ENCODE peak calls at places on chromosomes 13 and 19, in six cellular contexts. One of them, this sample, is unnamed.

GRCh38 chr19:48554385-48555091 is 2.6 kb downstream of the SULT2B1 start:
- DNase-seq in heart right ventricle: no peak
- DNase-seq in retinal pigment epithelial cell: no peak
- DNase-seq in neural progenitor cell: peak; percentile 70
- DNase-seq in PC-9: peak; percentile 62
- DNase-seq in AG04450: no peak
- DNase-seq in this sample: no peak

GRCh38 chr13:91369432-91369831 is 21.9 kb downstream of the MIR17HG start:
- DNase-seq in heart right ventricle: no peak
- DNase-seq in retinal pigment epithelial cell: peak; percentile 52
- DNase-seq in neural progenitor cell: no peak
- DNase-seq in PC-9: no peak
- DNase-seq in AG04450: no peak
- DNase-seq in this sample: no peak

GRCh38 chr13:99322297-99323103 is 15.3 kb upstream of the GPR183 start:
- DNase-seq in heart right ventricle: no peak
- DNase-seq in retinal pigment epithelial cell: no peak
- DNase-seq in neural progenitor cell: no peak
- DNase-seq in PC-9: no peak
- DNase-seq in AG04450: no peak
- DNase-seq in this sample: peak; percentile 59

GRCh38 chr13:114096811-114097503 is 35.5 kb downstream of the RASA3 start:
- DNase-seq in heart right ventricle: no peak
- DNase-seq in retinal pigment epithelial cell: no peak
- DNase-seq in neural progenitor cell: no peak
- DNase-seq in PC-9: no peak
- DNase-seq in AG04450: no peak
- DNase-seq in this sample: no peak

GRCh38 chr19:30936276-30936675 is 413.0 kb downstream of the TSHZ3 start:
- DNase-seq in heart right ventricle: no peak
- DNase-seq in retinal pigment epithelial cell: no peak
- DNase-seq in neural progenitor cell: no peak
- DNase-seq in PC-9: no peak
- DNase-seq in AG04450: no peak
- DNase-seq in this sample: no peak

GRCh38 chr19:20513179-20513934 is 52.2 kb downstream of the ZNF737 start:
- DNase-seq in heart right ventricle: no peak
- DNase-seq in retinal pigment epithelial cell: no peak
- DNase-seq in neural progenitor cell: no peak
- DNase-seq in PC-9: peak; percentile 2
- DNase-seq in AG04450: no peak
- DNase-seq in this sample: no peak

GRCh38 chr13:91922969-91923592 is 524.7 kb downstream of the GPC5 start:
- DNase-seq in heart right ventricle: no peak
- DNase-seq in retinal pigment epithelial cell: no peak
- DNase-seq in neural progenitor cell: peak; percentile 25
- DNase-seq in PC-9: no peak
- DNase-seq in AG04450: no peak
- DNase-seq in this sample: no peak

GRCh38 chr19:46372901-46373572 is 26.1 kb downstream of the PPP5C start:
- DNase-seq in heart right ventricle: no peak
- DNase-seq in retinal pigment epithelial cell: no peak
- DNase-seq in neural progenitor cell: peak; percentile 59
- DNase-seq in PC-9: peak; percentile 47
- DNase-seq in AG04450: no peak
- DNase-seq in this sample: no peak

GRCh38 chr19:17718467-17718987 is 753 bp upstream of the MAP1S start:
- DNase-seq in heart right ventricle: no peak
- DNase-seq in retinal pigment epithelial cell: no peak
- DNase-seq in neural progenitor cell: peak; percentile 62
- DNase-seq in PC-9: no peak
- DNase-seq in AG04450: no peak
- DNase-seq in this sample: no peak

GRCh38 chr13:113162783-113163685 is 4.6 kb downstream of the PROZ start:
- DNase-seq in heart right ventricle: no peak
- DNase-seq in retinal pigment epithelial cell: no peak
- DNase-seq in neural progenitor cell: no peak
- DNase-seq in PC-9: no peak
- DNase-seq in AG04450: no peak
- DNase-seq in this sample: no peak

GRCh38 chr19:29805026-29805925 is 6.5 kb upstream of the CCNE1 start:
- DNase-seq in heart right ventricle: no peak
- DNase-seq in retinal pigment epithelial cell: no peak
- DNase-seq in neural progenitor cell: no peak
- DNase-seq in PC-9: no peak
- DNase-seq in AG04450: no peak
- DNase-seq in this sample: no peak

GRCh38 chr13:27868639-27869435 is 51.0 kb upstream of the PDX1 start:
- DNase-seq in heart right ventricle: no peak
- DNase-seq in retinal pigment epithelial cell: no peak
- DNase-seq in neural progenitor cell: peak; percentile 34
- DNase-seq in PC-9: no peak
- DNase-seq in AG04450: no peak
- DNase-seq in this sample: no peak

GRCh38 chr19:40143612-40144011 is 47.6 kb upstream of the MAP3K10 start:
- DNase-seq in heart right ventricle: peak; percentile 30
- DNase-seq in retinal pigment epithelial cell: no peak
- DNase-seq in neural progenitor cell: no peak
- DNase-seq in PC-9: no peak
- DNase-seq in AG04450: no peak
- DNase-seq in this sample: no peak

GRCh38 chr19:18317998-18318800 is 4.7 kb downstream of the LSM4 start:
- DNase-seq in heart right ventricle: no peak
- DNase-seq in retinal pigment epithelial cell: no peak
- DNase-seq in neural progenitor cell: no peak
- DNase-seq in PC-9: no peak
- DNase-seq in AG04450: no peak
- DNase-seq in this sample: no peak

GRCh38 chr13:41562083-41562482 is 104.7 kb downstream of the RGCC start:
- DNase-seq in heart right ventricle: peak; percentile 60
- DNase-seq in retinal pigment epithelial cell: no peak
- DNase-seq in neural progenitor cell: no peak
- DNase-seq in PC-9: peak; percentile 18
- DNase-seq in AG04450: peak; percentile 81
- DNase-seq in this sample: no peak

GRCh38 chr13:49975826-49976225 is 21.0 kb upstream of the TRIM13 start:
- DNase-seq in heart right ventricle: no peak
- DNase-seq in retinal pigment epithelial cell: no peak
- DNase-seq in neural progenitor cell: no peak
- DNase-seq in PC-9: no peak
- DNase-seq in AG04450: no peak
- DNase-seq in this sample: no peak

GRCh38 chr19:5062799-5063198 is 93.9 kb downstream of the KDM4B start:
- DNase-seq in heart right ventricle: no peak
- DNase-seq in retinal pigment epithelial cell: no peak
- DNase-seq in neural progenitor cell: no peak
- DNase-seq in PC-9: no peak
- DNase-seq in AG04450: no peak
- DNase-seq in this sample: no peak

GRCh38 chr19:31144069-31144468 is 205.2 kb downstream of the TSHZ3 start:
- DNase-seq in heart right ventricle: no peak
- DNase-seq in retinal pigment epithelial cell: no peak
- DNase-seq in neural progenitor cell: no peak
- DNase-seq in PC-9: no peak
- DNase-seq in AG04450: no peak
- DNase-seq in this sample: no peak

GRCh38 chr13:45339867-45340266 is 1.1 kb downstream of the TPT1 start:
- DNase-seq in heart right ventricle: no peak
- DNase-seq in retinal pigment epithelial cell: no peak
- DNase-seq in neural progenitor cell: no peak
- DNase-seq in PC-9: no peak
- DNase-seq in AG04450: no peak
- DNase-seq in this sample: no peak

GRCh38 chr13:113589251-113589960 is 4.9 kb downstream of the TFDP1 start:
- DNase-seq in heart right ventricle: peak; percentile 20
- DNase-seq in retinal pigment epithelial cell: no peak
- DNase-seq in neural progenitor cell: no peak
- DNase-seq in PC-9: no peak
- DNase-seq in AG04450: no peak
- DNase-seq in this sample: no peak

GRCh38 chr13:35474551-35474950 is 1.9 kb downstream of the MAB21L1 start:
- DNase-seq in heart right ventricle: no peak
- DNase-seq in retinal pigment epithelial cell: no peak
- DNase-seq in neural progenitor cell: peak; percentile 55
- DNase-seq in PC-9: no peak
- DNase-seq in AG04450: no peak
- DNase-seq in this sample: no peak

GRCh38 chr13:112958127-112958989 is 10.7 kb upstream of the MCF2L start:
- DNase-seq in heart right ventricle: no peak
- DNase-seq in retinal pigment epithelial cell: no peak
- DNase-seq in neural progenitor cell: no peak
- DNase-seq in PC-9: peak; percentile 48
- DNase-seq in AG04450: no peak
- DNase-seq in this sample: no peak

GRCh38 chr13:67408823-67409222 is 178.7 kb upstream of the PCDH9 start:
- DNase-seq in heart right ventricle: no peak
- DNase-seq in retinal pigment epithelial cell: peak; percentile 38
- DNase-seq in neural progenitor cell: no peak
- DNase-seq in PC-9: no peak
- DNase-seq in AG04450: no peak
- DNase-seq in this sample: no peak

GRCh38 chr13:73173160-73173905 is 114.5 kb downstream of the KLF5 start:
- DNase-seq in heart right ventricle: no peak
- DNase-seq in retinal pigment epithelial cell: no peak
- DNase-seq in neural progenitor cell: no peak
- DNase-seq in PC-9: no peak
- DNase-seq in AG04450: no peak
- DNase-seq in this sample: no peak

GRCh38 chr19:35851213-35852028 is 883 bp downstream of the NPHS1 start:
- DNase-seq in heart right ventricle: no peak
- DNase-seq in retinal pigment epithelial cell: no peak
- DNase-seq in neural progenitor cell: peak; percentile 77
- DNase-seq in PC-9: no peak
- DNase-seq in AG04450: no peak
- DNase-seq in this sample: no peak

GRCh38 chr19:15248648-15249559 is 16.7 kb upstream of the EPHX3 start:
- DNase-seq in heart right ventricle: peak; percentile 88
- DNase-seq in retinal pigment epithelial cell: peak; percentile 84
- DNase-seq in neural progenitor cell: no peak
- DNase-seq in PC-9: peak; percentile 82
- DNase-seq in AG04450: peak; percentile 61
- DNase-seq in this sample: peak; percentile 75

GRCh38 chr19:49921871-49922755 is 6.9 kb upstream of the ATF5 start:
- DNase-seq in heart right ventricle: no peak
- DNase-seq in retinal pigment epithelial cell: no peak
- DNase-seq in neural progenitor cell: no peak
- DNase-seq in PC-9: no peak
- DNase-seq in AG04450: peak; percentile 29
- DNase-seq in this sample: no peak
- TF ChIP-seq CTCF in heart right ventricle: no peak
- TF ChIP-seq CTCF in retinal pigment epithelial cell: no peak
- TF ChIP-seq CTCF in neural progenitor cell: no peak
- TF ChIP-seq CTCF in PC-9: no peak
- TF ChIP-seq CTCF in AG04450: no peak
- TF ChIP-seq CTCF in this sample: no peak

GRCh38 chr13:97223711-97224461 is 1.8 kb downstream of the MBNL2 start:
- DNase-seq in heart right ventricle: peak; percentile 71
- DNase-seq in retinal pigment epithelial cell: peak; percentile 75
- DNase-seq in neural progenitor cell: peak; percentile 42
- DNase-seq in PC-9: peak; percentile 50
- DNase-seq in AG04450: peak; percentile 83
- DNase-seq in this sample: peak; percentile 84

GRCh38 chr13:97224544-97225324 is 2.6 kb downstream of the MBNL2 start:
- DNase-seq in heart right ventricle: no peak
- DNase-seq in retinal pigment epithelial cell: peak; percentile 41
- DNase-seq in neural progenitor cell: no peak
- DNase-seq in PC-9: peak; percentile 53
- DNase-seq in AG04450: no peak
- DNase-seq in this sample: no peak

GRCh38 chr13:97226788-97227627 is 4.9 kb downstream of the MBNL2 start:
- DNase-seq in heart right ventricle: no peak
- DNase-seq in retinal pigment epithelial cell: no peak
- DNase-seq in neural progenitor cell: no peak
- DNase-seq in PC-9: no peak
- DNase-seq in AG04450: no peak
- DNase-seq in this sample: no peak

GRCh38 chr13:97225533-97225932 is 3.4 kb downstream of the MBNL2 start:
- DNase-seq in heart right ventricle: no peak
- DNase-seq in retinal pigment epithelial cell: no peak
- DNase-seq in neural progenitor cell: no peak
- DNase-seq in PC-9: no peak
- DNase-seq in AG04450: no peak
- DNase-seq in this sample: no peak

DNA sequence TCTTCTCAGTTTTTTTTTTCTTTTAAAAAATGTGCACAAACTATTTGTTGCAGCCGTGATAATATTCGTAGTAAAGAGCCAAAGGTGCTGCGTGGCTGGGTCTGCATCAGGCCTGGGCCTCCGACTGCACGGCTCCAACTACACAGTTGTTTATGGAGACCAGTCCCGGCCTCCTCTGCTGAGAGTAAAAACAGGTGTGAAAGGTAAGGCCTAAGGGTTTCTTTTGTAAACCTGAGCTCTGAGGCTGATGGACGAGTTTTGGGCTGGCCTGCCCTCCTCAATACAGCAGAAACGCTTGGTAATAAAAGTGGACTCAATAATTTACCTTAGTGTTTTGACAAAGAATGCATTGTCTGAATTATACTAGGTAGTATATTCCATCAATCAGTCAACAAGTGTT is 3.9 kb downstream of the MBNL2 start:
- DNase-seq in heart right ventricle: no peak
- DNase-seq in retinal pigment epithelial cell: no peak
- DNase-seq in neural progenitor cell: no peak
- DNase-seq in PC-9: no peak
- DNase-seq in AG04450: no peak
- DNase-seq in this sample: no peak
- H3K4me3 ChIP-seq in heart right ventricle: peak overlapping the region; percentile 54
- H3K4me3 ChIP-seq in retinal pigment epithelial cell: peak overlapping the region; percentile 98
- H3K4me3 ChIP-seq in neural progenitor cell: no peak overlapping the region
- H3K4me3 ChIP-seq in PC-9: peak overlapping the region; percentile 81
- H3K4me3 ChIP-seq in AG04450: peak overlapping the region; percentile 82
- H3K4me3 ChIP-seq in this sample: peak overlapping the region; percentile 35

GRCh38 chr19:56347163-56347778 is 32.6 kb upstream of the ZSCAN5A start:
- DNase-seq in heart right ventricle: no peak
- DNase-seq in retinal pigment epithelial cell: no peak
- DNase-seq in neural progenitor cell: no peak
- DNase-seq in PC-9: no peak
- DNase-seq in AG04450: no peak
- DNase-seq in this sample: no peak
- TF ChIP-seq CTCF in heart right ventricle: no peak
- TF ChIP-seq CTCF in retinal pigment epithelial cell: no peak
- TF ChIP-seq CTCF in neural progenitor cell: no peak
- TF ChIP-seq CTCF in PC-9: no peak
- TF ChIP-seq CTCF in AG04450: no peak
- TF ChIP-seq CTCF in this sample: no peak

DNA sequence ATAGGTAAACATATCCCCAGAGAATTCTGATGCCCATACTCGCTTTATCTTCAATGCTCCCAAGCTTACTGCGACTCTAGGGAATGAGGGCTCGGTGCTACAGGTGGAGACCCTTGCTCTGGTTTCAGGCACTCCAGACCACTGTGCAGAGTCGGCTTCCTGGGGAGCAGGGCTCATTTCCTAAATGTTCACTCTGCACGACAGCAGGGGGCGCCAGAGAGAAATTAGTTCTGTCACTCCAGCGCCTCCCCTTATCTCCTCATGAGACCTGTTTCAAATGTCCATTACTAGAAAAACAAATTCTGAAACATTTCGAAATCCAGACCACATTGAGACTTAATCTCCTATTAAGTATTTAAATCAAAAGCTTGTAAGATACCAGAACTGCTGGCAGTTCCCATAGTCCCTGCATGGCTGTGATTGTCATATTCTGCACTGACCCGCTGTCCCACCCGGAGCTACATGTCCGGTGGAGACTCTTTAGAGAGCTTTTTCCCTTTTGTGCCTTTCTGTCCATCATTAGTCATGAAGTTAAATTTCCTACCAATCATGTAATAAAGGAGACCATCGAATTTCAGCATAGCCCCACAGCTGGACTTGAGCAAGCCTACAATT is 22.4 kb downstream of the EPSTI1 start:
- DNase-seq in heart right ventricle: peak; percentile 83
- DNase-seq in retinal pigment epithelial cell: peak; percentile 33
- DNase-seq in neural progenitor cell: peak; percentile 89
- DNase-seq in PC-9: peak; percentile 57
- DNase-seq in AG04450: no peak
- DNase-seq in this sample: no peak
- H3K4me3 ChIP-seq in heart right ventricle: no peak overlapping the region
- H3K4me3 ChIP-seq in retinal pigment epithelial cell: no peak overlapping the region
- H3K4me3 ChIP-seq in neural progenitor cell: no peak overlapping the region
- H3K4me3 ChIP-seq in PC-9: no peak overlapping the region
- H3K4me3 ChIP-seq in AG04450: no peak overlapping the region
- H3K4me3 ChIP-seq in this sample: no peak overlapping the region

This sample was measured in AG04449.